ENCODE peak calls at places on chromosomes 5 and 9, in eight cellular contexts. One of them, this sample, is unnamed.

GRCh38 chr9:129838707-129839259 is 3.5 kb downstream of the USP20 start:
- DNase-seq in T-helper 9 cell: no peak
- DNase-seq in LoVo: no peak
- DNase-seq in T-helper 1 cell: peak; percentile 49
- DNase-seq in CMK: no peak
- DNase-seq in stimulated activated CD4-positive, alpha-beta T cell treated with anti-CD3 and anti-CD28 coated beads, Interleukin-2, amount 100 ng/mL, for 24 hours: peak; percentile 45
- DNase-seq in mesendoderm: no peak
- DNase-seq in anterior cingulate cortex: no peak
- DNase-seq in this sample: peak; percentile 40

GRCh38 chr9:127116946-127117345 is 5.5 kb downstream of the ANGPTL2 start:
- DNase-seq in CMK: no peak
- DNase-seq in T-helper 9 cell: no peak
- DNase-seq in mesendoderm: peak; percentile 83
- DNase-seq in LoVo: no peak
- DNase-seq in T-helper 1 cell: peak; percentile 14
- DNase-seq in stimulated activated CD4-positive, alpha-beta T cell treated with anti-CD3 and anti-CD28 coated beads, Interleukin-2, amount 100 ng/mL, for 24 hours: no peak
- DNase-seq in anterior cingulate cortex: no peak
- DNase-seq in this sample: no peak

GRCh38 chr9:127489471-127490115 is 38.3 kb downstream of the LRSAM1 start:
- DNase-seq in LoVo: no peak
- DNase-seq in anterior cingulate cortex: no peak
- DNase-seq in T-helper 1 cell: no peak
- DNase-seq in T-helper 9 cell: no peak
- DNase-seq in mesendoderm: peak; percentile 91
- DNase-seq in CMK: no peak
- DNase-seq in stimulated activated CD4-positive, alpha-beta T cell treated with anti-CD3 and anti-CD28 coated beads, Interleukin-2, amount 100 ng/mL, for 24 hours: no peak
- DNase-seq in this sample: no peak

GRCh38 chr5:172494630-172495505 is 40.5 kb upstream of the SH3PXD2B start:
- DNase-seq in stimulated activated CD4-positive, alpha-beta T cell treated with anti-CD3 and anti-CD28 coated beads, Interleukin-2, amount 100 ng/mL, for 24 hours: no peak
- DNase-seq in mesendoderm: no peak
- DNase-seq in T-helper 9 cell: no peak
- DNase-seq in T-helper 1 cell: no peak
- DNase-seq in LoVo: no peak
- DNase-seq in CMK: no peak
- DNase-seq in anterior cingulate cortex: no peak
- DNase-seq in this sample: no peak

GRCh38 chr5:103366938-103367549 is 108.5 kb downstream of the MACIR start:
- DNase-seq in T-helper 9 cell: no peak
- DNase-seq in stimulated activated CD4-positive, alpha-beta T cell treated with anti-CD3 and anti-CD28 coated beads, Interleukin-2, amount 100 ng/mL, for 24 hours: no peak
- DNase-seq in anterior cingulate cortex: no peak
- DNase-seq in mesendoderm: no peak
- DNase-seq in CMK: no peak
- DNase-seq in LoVo: no peak
- DNase-seq in T-helper 1 cell: no peak
- DNase-seq in this sample: no peak

GRCh38 chr9:137382728-137383452 is 40.1 kb downstream of the EXD3 start:
- DNase-seq in mesendoderm: peak; percentile 68
- DNase-seq in T-helper 1 cell: no peak
- DNase-seq in CMK: peak; percentile 57
- DNase-seq in LoVo: no peak
- DNase-seq in anterior cingulate cortex: no peak
- DNase-seq in stimulated activated CD4-positive, alpha-beta T cell treated with anti-CD3 and anti-CD28 coated beads, Interleukin-2, amount 100 ng/mL, for 24 hours: no peak
- DNase-seq in T-helper 9 cell: no peak
- DNase-seq in this sample: no peak

GRCh38 chr9:24044576-24044975 is 218.5 kb upstream of the ELAVL2 start:
- DNase-seq in LoVo: no peak
- DNase-seq in mesendoderm: no peak
- DNase-seq in CMK: no peak
- DNase-seq in T-helper 9 cell: no peak
- DNase-seq in stimulated activated CD4-positive, alpha-beta T cell treated with anti-CD3 and anti-CD28 coated beads, Interleukin-2, amount 100 ng/mL, for 24 hours: no peak
- DNase-seq in anterior cingulate cortex: no peak
- DNase-seq in T-helper 1 cell: no peak
- DNase-seq in this sample: no peak

GRCh38 chr9:122360891-122361290 is 9.9 kb upstream of the PTGS1 start:
- DNase-seq in LoVo: no peak
- DNase-seq in mesendoderm: no peak
- DNase-seq in CMK: no peak
- DNase-seq in T-helper 1 cell: no peak
- DNase-seq in anterior cingulate cortex: no peak
- DNase-seq in T-helper 9 cell: no peak
- DNase-seq in stimulated activated CD4-positive, alpha-beta T cell treated with anti-CD3 and anti-CD28 coated beads, Interleukin-2, amount 100 ng/mL, for 24 hours: no peak
- DNase-seq in this sample: no peak

GRCh38 chr5:179410291-179411160 is 65.3 kb upstream of the ADAMTS2 start:
- DNase-seq in T-helper 1 cell: no peak
- DNase-seq in stimulated activated CD4-positive, alpha-beta T cell treated with anti-CD3 and anti-CD28 coated beads, Interleukin-2, amount 100 ng/mL, for 24 hours: no peak
- DNase-seq in mesendoderm: no peak
- DNase-seq in T-helper 9 cell: no peak
- DNase-seq in CMK: no peak
- DNase-seq in LoVo: no peak
- DNase-seq in anterior cingulate cortex: no peak
- DNase-seq in this sample: no peak